ENCODE peak calls at places on chromosomes 2 and 18, in four cellular contexts. One of them, this sample, is unnamed.

GRCh38 chr18:49548266-49548665 is 13.6 kb upstream of the LIPG start:
- DNase-seq in fibroblast of lung: peak
- DNase-seq in sciatic nerve: no peak
- DNase-seq in GF-D8: no peak
- DNase-seq in this sample: no peak

GRCh38 chr2:43169091-43169936 is 57.1 kb downstream of the ZFP36L2 start:
- DNase-seq in GF-D8: peak
- DNase-seq in fibroblast of lung: no peak
- DNase-seq in sciatic nerve: no peak
- DNase-seq in this sample: no peak

GRCh38 chr2:25279091-25279651 is 62.6 kb downstream of the DNMT3A start:
- DNase-seq in fibroblast of lung: peak
- DNase-seq in sciatic nerve: peak
- DNase-seq in GF-D8: peak
- DNase-seq in this sample: no peak

GRCh38 chr2:218745559-218746469 is 35.2 kb downstream of the TTLL4 start:
- DNase-seq in sciatic nerve: peak
- DNase-seq in GF-D8: no peak
- DNase-seq in fibroblast of lung: peak
- DNase-seq in this sample: no peak

GRCh38 chr2:112277591-112278220 is 2.3 kb downstream of the ZC3H6 start:
- DNase-seq in GF-D8: no peak
- DNase-seq in sciatic nerve: no peak
- DNase-seq in fibroblast of lung: no peak
- DNase-seq in this sample: no peak

GRCh38 chr18:9323750-9324445 is 10.7 kb upstream of the TWSG1 start:
- DNase-seq in sciatic nerve: no peak
- DNase-seq in GF-D8: peak
- DNase-seq in fibroblast of lung: peak
- DNase-seq in this sample: no peak

GRCh38 chr18:3624818-3625716 is 175.1 kb downstream of the TGIF1 start:
- DNase-seq in GF-D8: peak
- DNase-seq in sciatic nerve: no peak
- DNase-seq in fibroblast of lung: peak
- DNase-seq in this sample: no peak

GRCh38 chr2:46874236-46874929 is 41.2 kb downstream of the MCFD2 start:
- DNase-seq in fibroblast of lung: no peak
- DNase-seq in GF-D8: no peak
- DNase-seq in sciatic nerve: peak
- DNase-seq in this sample: no peak

GRCh38 chr2:64202206-64202864 is 58.1 kb upstream of the PELI1 start:
- DNase-seq in GF-D8: no peak
- DNase-seq in fibroblast of lung: no peak
- DNase-seq in sciatic nerve: no peak
- DNase-seq in this sample: no peak